ENCODE peak calls at places on chromosome 10, in nine cellular contexts. B is Caco-2, U is epithelial cell of esophagus, G is prostate gland, T is ascending aorta, M is HFFc6, N is transverse colon, L is BJ, V is left ventricle myocardium inferior. P is an unnamed sample.

GRCh38 chr10:43177588-43177987 is 39.3 kb downstream of the CSGALNACT2 start:
- DNase-seq in U (no peak), B (no peak), T (no peak), M (no peak), N (no peak), G (no peak), L (no peak), V (no peak), P (no peak)

GRCh38 chr10:86060386-86061280 is 306.0 kb downstream of the GRID1 start:
- DNase-seq in G (no peak), N (no peak), M (no peak), L (no peak), B (no peak), T (peak), U (no peak), V (no peak), P (no peak)

GRCh38 chr10:34824870-34825269 is 9.8 kb upstream of the PARD3 start:
- DNase-seq in G (no peak), T (no peak), N (no peak), V (no peak), M (no peak), U (no peak), B (peak), L (no peak), P (no peak)

GRCh38 chr10:8700689-8701088 is 646.2 kb downstream of the GATA3 start:
- DNase-seq in L (no peak), V (no peak), U (no peak), G (no peak), M (no peak), T (no peak), B (no peak), N (no peak), P (no peak)

GRCh38 chr10:127277063-127277462 is 80.7 kb upstream of the INSYN2A start:
- DNase-seq in B (no peak), N (no peak), V (no peak), U (no peak), M (no peak), G (no peak), T (no peak), L (no peak), P (no peak)

GRCh38 chr10:13712799-13713581 is 126.2 kb downstream of the PRPF18 start:
- DNase-seq in T (peak), G (no peak), L (peak), M (peak), B (no peak), U (peak), V (peak), N (peak), P (peak)

GRCh38 chr10:97003804-97004201 is 171.7 kb downstream of the LCOR start:
- DNase-seq in B (no peak), M (no peak), G (no peak), U (no peak), T (peak), V (no peak), N (no peak), L (no peak), P (no peak)

GRCh38 chr10:101557541-101557940 is 30.5 kb downstream of the POLL start:
- DNase-seq in G (no peak), L (no peak), N (no peak), B (no peak), M (no peak), T (no peak), V (no peak), U (no peak), P (no peak)

DNA sequence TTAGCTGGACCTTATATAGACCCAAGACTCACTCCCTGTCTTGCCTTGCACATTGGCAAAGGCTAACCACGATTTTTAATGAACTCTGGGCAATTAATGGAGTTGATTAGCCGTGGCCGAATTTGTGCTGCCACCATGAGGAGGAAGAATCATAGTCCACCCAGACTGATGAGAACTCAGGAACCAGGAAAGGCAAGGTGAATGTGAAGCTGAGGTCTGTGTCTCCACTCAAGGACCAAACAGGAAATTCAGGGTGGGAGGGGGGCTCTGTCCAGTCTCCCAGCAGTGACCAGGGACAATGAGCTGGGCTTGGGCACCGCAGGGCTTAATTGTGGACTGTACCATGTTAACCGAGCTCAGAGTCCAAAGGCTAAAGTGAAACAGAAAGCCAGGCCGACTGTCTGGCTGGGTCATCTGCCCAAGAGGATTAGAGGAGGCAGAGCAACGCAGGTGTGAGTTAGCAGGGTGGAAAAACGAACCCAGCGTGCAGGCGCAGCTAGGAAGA is 127.0 kb upstream of the JCAD start:
- DNase-seq in M (no peak), B (peak), L (no peak), U (no peak), N (peak), V (no peak), T (no peak), G (no peak), P (no peak)
- TF ChIP-seq CTCF in M (peak), B (no peak), L (peak), U (no peak), N (no peak), V (peak), T (peak), G (no peak), P (peak)

GRCh38 chr10:123170961-123171360 is 16.8 kb downstream of the BUB3 start:
- DNase-seq in T (no peak), V (no peak), L (no peak), N (no peak), G (no peak), M (no peak), B (no peak), U (no peak), P (no peak)

GRCh38 chr10:123166618-123167017 is 12.4 kb downstream of the BUB3 start:
- DNase-seq in M (no peak), U (no peak), N (no peak), V (no peak), L (no peak), T (no peak), B (no peak), G (no peak), P (no peak)

GRCh38 chr10:123160311-123160980 is 6.2 kb downstream of the BUB3 start:
- DNase-seq in G (no peak), U (no peak), M (no peak), L (no peak), T (no peak), N (no peak), V (no peak), B (no peak), P (no peak)

DNA sequence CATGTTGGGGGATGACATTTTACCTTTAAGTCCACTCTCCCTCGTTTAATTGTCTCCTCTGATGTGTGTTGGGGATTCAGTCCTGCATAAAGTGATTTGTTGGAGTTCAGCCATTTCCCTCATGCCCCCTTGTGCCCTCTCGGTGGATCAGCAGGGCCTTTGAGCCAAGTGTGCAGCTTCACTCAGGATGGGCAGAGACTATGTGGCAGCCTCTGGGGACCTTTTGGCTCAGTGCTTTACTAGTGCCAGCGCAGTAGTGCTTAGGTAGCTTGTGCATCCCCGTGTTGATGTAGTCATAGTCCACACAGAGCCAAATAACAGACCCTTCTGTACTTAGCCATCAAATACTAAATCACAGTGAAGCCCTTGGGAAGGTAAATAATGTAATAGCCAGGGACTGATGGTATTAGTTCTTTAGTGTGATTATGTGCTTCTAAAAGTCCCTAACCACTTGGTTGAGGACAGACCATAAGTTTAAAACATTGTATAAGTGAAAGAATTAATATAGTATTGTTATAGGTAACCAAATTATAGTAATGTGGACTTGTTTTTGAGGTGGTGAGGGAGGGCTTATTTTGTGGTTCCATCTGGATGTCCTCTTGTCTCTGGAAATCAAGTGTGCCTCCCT is 11.4 kb downstream of the BUB3 start:
- DNase-seq in G (no peak), U (no peak), B (no peak), V (no peak), N (no peak), L (no peak), T (no peak), M (no peak), P (no peak)
- TF ChIP-seq CTCF in G (no peak), U (no peak), B (no peak), V (no peak), N (no peak), L (no peak), T (no peak), M (peak), P (no peak)

GRCh38 chr10:106360870-106361269 is 803.6 kb downstream of the SORCS1 start:
- DNase-seq in U (peak), V (no peak), T (no peak), L (peak), G (no peak), B (no peak), N (no peak), M (peak), P (peak)

GRCh38 chr10:106355450-106355849 is 809.1 kb downstream of the SORCS1 start:
- DNase-seq in L (no peak), T (no peak), N (no peak), M (no peak), G (no peak), V (no peak), B (peak), U (peak), P (no peak)
- TF ChIP-seq CTCF in L (peak), T (no peak), N (no peak), M (peak), G (no peak), V (no peak), B (peak), U (peak), P (peak)

GRCh38 chr10:69123747-69124557 is at the start of gene VPS26A:
- DNase-seq in U (peak), N (peak), L (peak), M (peak), V (peak), B (peak), G (peak), T (peak), P (peak)
- TF ChIP-seq CTCF in U (no peak), N (peak), L (peak), M (peak), V (peak), B (no peak), G (no peak), T (peak), P (no peak)

GRCh38 chr10:73816917-73817729 is 5.7 kb upstream of the NDST2 start:
- DNase-seq in G (no peak), T (no peak), B (no peak), V (no peak), U (no peak), M (no peak), N (no peak), L (no peak), P (no peak)

GRCh38 chr10:73814276-73814895 is 3.0 kb upstream of the NDST2 start:
- DNase-seq in V (no peak), U (no peak), M (no peak), T (no peak), G (no peak), N (no peak), B (no peak), L (no peak), P (no peak)

GRCh38 chr10:73815719-73816030 is 4.3 kb upstream of the NDST2 start:
- DNase-seq in L (no peak), G (no peak), U (no peak), M (no peak), T (no peak), B (no peak), N (no peak), V (no peak), P (no peak)

GRCh38 chr10:73813333-73813732 is 1.9 kb upstream of the NDST2 start:
- DNase-seq in G (no peak), N (no peak), V (no peak), B (no peak), L (no peak), T (no peak), M (no peak), U (no peak), P (no peak)

DNA sequence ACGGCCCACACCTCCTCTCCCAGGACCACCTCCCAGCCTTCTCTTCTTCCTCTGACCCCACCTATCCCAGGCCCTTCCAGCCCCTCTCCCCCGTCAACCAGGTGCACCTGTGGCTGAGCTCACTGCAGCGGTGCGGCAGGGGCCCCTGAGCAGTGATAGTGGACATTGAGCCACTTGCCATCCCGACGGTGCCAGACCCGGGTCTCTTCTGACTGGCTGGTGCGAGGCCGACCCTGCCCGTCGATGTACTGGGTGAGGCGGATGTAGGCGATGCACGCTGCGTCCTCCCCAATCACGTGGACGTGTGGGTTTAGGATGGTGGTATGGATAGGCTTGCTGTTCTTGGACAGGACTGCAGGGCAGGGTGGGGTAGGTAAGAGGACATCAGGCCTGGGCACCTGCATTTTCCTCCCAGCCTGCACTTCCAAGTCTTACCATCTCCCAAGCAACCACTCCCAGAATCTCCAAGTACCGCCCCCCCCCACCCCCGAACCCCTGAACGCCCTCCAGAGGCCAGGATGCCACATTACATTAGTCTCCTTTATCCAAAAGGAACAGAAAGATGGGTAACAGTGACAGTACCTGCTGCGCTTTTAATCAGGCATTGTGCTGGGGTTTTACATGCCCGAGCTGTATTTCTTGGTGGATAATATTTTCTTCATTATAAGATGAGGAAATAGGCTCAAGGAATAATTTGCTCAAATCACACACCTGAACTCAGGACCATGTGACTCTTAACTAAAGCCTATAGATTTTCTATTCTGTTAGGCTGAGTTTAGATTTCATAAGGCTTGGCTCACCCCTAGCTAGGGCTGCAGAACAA is 3.7 kb upstream of the NDST2 start:
- DNase-seq in N (no peak), L (no peak), T (no peak), G (no peak), V (no peak), U (peak), M (no peak), B (peak), P (no peak)
- TF ChIP-seq CTCF in N (no peak), L (peak), T (peak), G (no peak), V (no peak), U (peak), M (peak), B (peak), P (peak)

GRCh38 chr10:63798599-63799498 is 277.6 kb downstream of the REEP3 start:
- DNase-seq in V (peak), T (peak), G (peak), N (peak), U (peak), M (peak), L (peak), B (no peak), P (peak)
- TF ChIP-seq CTCF in V (peak), T (peak), G (no peak), N (no peak), U (no peak), M (no peak), L (no peak), B (no peak), P (no peak)

GRCh38 chr10:57715233-57715632 is 552.5 kb downstream of the IPMK start:
- DNase-seq in L (no peak), M (no peak), G (no peak), T (no peak), V (no peak), U (no peak), B (no peak), N (no peak), P (no peak)

GRCh38 chr10:57716884-57717283 is 550.8 kb downstream of the IPMK start:
- DNase-seq in N (no peak), U (peak), L (no peak), T (no peak), V (no peak), G (no peak), M (peak), B (peak), P (no peak)
- TF ChIP-seq CTCF in N (peak), U (peak), L (peak), T (no peak), V (peak), G (no peak), M (peak), B (peak), P (peak)

GRCh38 chr10:16856092-16856491 is 38.9 kb upstream of the RSU1 start:
- DNase-seq in N (no peak), U (peak), B (no peak), M (no peak), V (no peak), T (no peak), G (no peak), L (no peak), P (no peak)

GRCh38 chr10:16854623-16855022 is 37.4 kb upstream of the RSU1 start:
- DNase-seq in B (no peak), L (no peak), U (peak), M (peak), G (no peak), N (no peak), V (no peak), T (no peak), P (no peak)

GRCh38 chr10:16853809-16854208 is 36.6 kb upstream of the RSU1 start:
- DNase-seq in U (no peak), N (no peak), L (no peak), V (no peak), T (no peak), B (no peak), M (no peak), G (no peak), P (no peak)

GRCh38 chr10:16856567-16856966 is 39.3 kb upstream of the RSU1 start:
- DNase-seq in G (no peak), M (no peak), U (no peak), B (no peak), V (no peak), N (no peak), T (no peak), L (no peak), P (no peak)

GRCh38 chr10:16853201-16853600 is 36.0 kb upstream of the RSU1 start:
- DNase-seq in U (peak), V (no peak), L (no peak), B (peak), T (no peak), M (peak), N (no peak), G (no peak), P (no peak)
- TF ChIP-seq CTCF in U (no peak), V (no peak), L (peak), B (peak), T (peak), M (peak), N (no peak), G (no peak), P (peak)

GRCh38 chr10:88897019-88897853 is 17.2 kb downstream of the STAMBPL1 start:
- DNase-seq in G (no peak), B (peak), T (no peak), V (no peak), M (peak), N (peak), L (no peak), U (no peak), P (no peak)
- TF ChIP-seq CTCF in G (no peak), B (no peak), T (no peak), V (no peak), M (no peak), N (no peak), L (no peak), U (no peak), P (no peak)

GRCh38 chr10:128419466-128420019 is 293.3 kb upstream of the MKI67 start:
- DNase-seq in M (no peak), N (no peak), B (no peak), L (no peak), T (no peak), G (no peak), U (no peak), V (no peak), P (no peak)
- TF ChIP-seq CTCF in M (no peak), N (no peak), B (no peak), L (no peak), T (no peak), G (no peak), U (no peak), V (no peak), P (no peak)

P was measured in AG09319.